ENCODE peak calls at places on chromosomes 1 and 21, in nine cellular contexts. A is AG10803; F is GM13977; M is stimulated activated CD8-positive, alpha-beta memory T cell treated with anti-CD3 and anti-CD28 coated beads, Interleukin-15, amount 100 ng/mL, for 4 hours; Y is stimulated activated naive CD8-positive, alpha-beta T cell treated with anti-CD3 and anti-CD28 coated beads, Interleukin-15, Interleukin-2, amounts not matched to agents 100 U/mL and 50 U/mL, for 24 hours; I is astrocyte of the spinal cord; U is Daoy; K is C1 segment of cervical spinal cord; W is stimulated activated CD4-positive, alpha-beta T cell treated with anti-CD3 and anti-CD28 coated beads, Interleukin-12 subunit alpha, Interleukin-12 subunit beta, amount 100 ng/mL, for 4 hours. J is an unnamed sample.
A peak's percentile ranks its signal among the peaks of the same experiment; 100 is the strongest.

GRCh38 chr21:44995257-44995941 is 55.6 kb downstream of the SLX9 start:
- DNase-seq in A (no peak), F (no peak), M (no peak), Y (no peak), I (no peak), U (no peak), K (no peak), W (no peak), J (no peak)

GRCh38 chr21:42093991-42094417 is 22.9 kb downstream of the UMODL1 start:
- DNase-seq in A (peak; percentile 91), F (no peak), M (no peak), Y (no peak), I (peak; percentile 96), U (peak; percentile 94), K (no peak), W (no peak), J (no peak)

GRCh38 chr1:156694563-156694962 is 10.8 kb downstream of the CRABP2 start:
- DNase-seq in A (no peak), F (no peak), M (no peak), Y (no peak), I (no peak), U (no peak), K (no peak), W (no peak), J (no peak)

GRCh38 chr1:66495490-66495889 is 38.5 kb upstream of the SGIP1 start:
- DNase-seq in A (peak; percentile 99), F (no peak), M (no peak), Y (no peak), I (no peak), U (no peak), K (no peak), W (no peak), J (no peak)

GRCh38 chr21:17436626-17437111 is 76.2 kb upstream of the CXADR start:
- DNase-seq in A (no peak), F (no peak), M (no peak), Y (no peak), I (no peak), U (no peak), K (no peak), W (no peak), J (no peak)

GRCh38 chr21:30257773-30258172 is 25.0 kb downstream of the KRTAP24-1 start:
- DNase-seq in A (peak; percentile 13), F (no peak), M (no peak), Y (no peak), I (peak; percentile 1), U (peak; percentile 37), K (no peak), W (no peak), J (no peak)

GRCh38 chr1:119743776-119744597 is 24.7 kb downstream of the HMGCS2 start:
- DNase-seq in A (peak; percentile 68), F (peak; percentile 71), M (peak; percentile 4), Y (peak; percentile 62), I (peak; percentile 63), U (peak; percentile 87), K (peak; percentile 10), W (peak; percentile 29), J (peak; percentile 56)

GRCh38 chr1:210024996-210025395 is 87.0 kb downstream of the SYT14 start:
- DNase-seq in A (no peak), F (no peak), M (no peak), Y (no peak), I (no peak), U (peak; percentile 6), K (no peak), W (no peak), J (no peak)

GRCh38 chr1:102550729-102551384 is 554.1 kb upstream of the OLFM3 start:
- DNase-seq in A (peak; percentile 18), F (no peak), M (no peak), Y (peak; percentile 5), I (peak; percentile 1), U (no peak), K (no peak), W (no peak), J (no peak)

GRCh38 chr1:67359592-67359991 is 51.9 kb downstream of the IL12RB2 start:
- DNase-seq in A (no peak), F (no peak), M (no peak), Y (no peak), I (no peak), U (no peak), K (no peak), W (no peak), J (no peak)

GRCh38 chr1:207867136-207868081 is 43.5 kb downstream of the CD34 start:
- DNase-seq in A (no peak), F (peak; percentile 32), M (no peak), Y (no peak), I (no peak), U (no peak), K (peak; percentile 41), W (no peak), J (no peak)

GRCh38 chr1:72282690-72283203 is 408 bp upstream of the NEGR1 start:
- DNase-seq in A (peak; percentile 97), F (peak; percentile 57), M (peak; percentile 39), Y (peak; percentile 73), I (peak; percentile 98), U (peak; percentile 99), K (peak; percentile 81), W (peak; percentile 45), J (no peak)

J was measured in A549.